ENCODE peak calls at places on chromosomes 5 and 9, in six cellular contexts. One of them, this sample, is unnamed.

GRCh38 chr9:122949696-122950095 is 8.9 kb downstream of the RABGAP1 start:
- DNase-seq in GM23338: peak
- DNase-seq in mucosa of descending colon: no peak
- DNase-seq in GM12865: no peak
- DNase-seq in A549: no peak
- DNase-seq in mammary epithelial cell: no peak
- DNase-seq in this sample: no peak

GRCh38 chr5:113047733-113048652 is 71.4 kb downstream of the DCP2 start:
- DNase-seq in GM23338: no peak
- DNase-seq in mucosa of descending colon: no peak
- DNase-seq in mammary epithelial cell: no peak
- DNase-seq in A549: no peak
- DNase-seq in GM12865: peak
- DNase-seq in this sample: no peak

GRCh38 chr5:158987231-158987630 is 112.5 kb downstream of the EBF1 start:
- DNase-seq in GM23338: no peak
- DNase-seq in GM12865: no peak
- DNase-seq in mucosa of descending colon: no peak
- DNase-seq in A549: no peak
- DNase-seq in mammary epithelial cell: no peak
- DNase-seq in this sample: no peak

GRCh38 chr9:127455299-127455992 is 4.1 kb downstream of the LRSAM1 start:
- DNase-seq in mucosa of descending colon: peak
- DNase-seq in GM23338: no peak
- DNase-seq in A549: peak
- DNase-seq in GM12865: peak
- DNase-seq in mammary epithelial cell: peak
- DNase-seq in this sample: no peak

GRCh38 chr9:94554439-94555331 is at the start of gene PCAT7:
- DNase-seq in mammary epithelial cell: no peak
- DNase-seq in mucosa of descending colon: peak
- DNase-seq in GM23338: peak
- DNase-seq in A549: peak
- DNase-seq in GM12865: peak
- DNase-seq in this sample: peak

GRCh38 chr5:137619191-137619870 is 116.6 kb downstream of the KLHL3 start:
- DNase-seq in GM23338: no peak
- DNase-seq in GM12865: no peak
- DNase-seq in A549: no peak
- DNase-seq in mammary epithelial cell: peak
- DNase-seq in mucosa of descending colon: no peak
- DNase-seq in this sample: peak

GRCh38 chr9:136488247-136489214 is 5.7 kb upstream of the SEC16A start:
- DNase-seq in mucosa of descending colon: peak
- DNase-seq in mammary epithelial cell: peak
- DNase-seq in GM12865: peak
- DNase-seq in A549: peak
- DNase-seq in GM23338: peak
- DNase-seq in this sample: no peak

GRCh38 chr5:135489466-135490244 is 37.5 kb upstream of the TIFAB start:
- DNase-seq in mucosa of descending colon: no peak
- DNase-seq in GM12865: no peak
- DNase-seq in A549: no peak
- DNase-seq in GM23338: peak
- DNase-seq in mammary epithelial cell: no peak
- DNase-seq in this sample: no peak

GRCh38 chr5:17056056-17056690 is 120.1 kb upstream of the MYO10 start:
- DNase-seq in A549: peak
- DNase-seq in GM23338: peak
- DNase-seq in mucosa of descending colon: no peak
- DNase-seq in mammary epithelial cell: no peak
- DNase-seq in GM12865: no peak
- DNase-seq in this sample: no peak

GRCh38 chr5:73322453-73323076 is 126.0 kb downstream of the FOXD1 start:
- DNase-seq in mucosa of descending colon: no peak
- DNase-seq in A549: no peak
- DNase-seq in GM23338: no peak
- DNase-seq in GM12865: no peak
- DNase-seq in mammary epithelial cell: no peak
- DNase-seq in this sample: no peak

GRCh38 chr9:89375181-89375760 is 57.0 kb downstream of the SECISBP2 start:
- DNase-seq in GM23338: no peak
- DNase-seq in A549: no peak
- DNase-seq in mucosa of descending colon: no peak
- DNase-seq in mammary epithelial cell: no peak
- DNase-seq in GM12865: peak
- DNase-seq in this sample: no peak

GRCh38 chr9:136242908-136243525 is 2.6 kb downstream of the QSOX2 start:
- DNase-seq in GM23338: peak
- DNase-seq in A549: peak
- DNase-seq in mammary epithelial cell: no peak
- DNase-seq in mucosa of descending colon: no peak
- DNase-seq in GM12865: peak
- DNase-seq in this sample: no peak

GRCh38 chr5:81855576-81855975 is 104.7 kb upstream of the SSBP2 start:
- DNase-seq in GM23338: no peak
- DNase-seq in mammary epithelial cell: peak
- DNase-seq in A549: no peak
- DNase-seq in mucosa of descending colon: no peak
- DNase-seq in GM12865: no peak
- DNase-seq in this sample: no peak

GRCh38 chr5:81854915-81855314 is 104.0 kb upstream of the SSBP2 start:
- DNase-seq in GM12865: no peak
- DNase-seq in A549: no peak
- DNase-seq in mucosa of descending colon: no peak
- DNase-seq in mammary epithelial cell: no peak
- DNase-seq in GM23338: no peak
- DNase-seq in this sample: no peak

GRCh38 chr5:81853005-81853357 is 102.1 kb upstream of the SSBP2 start:
- DNase-seq in GM23338: no peak
- DNase-seq in A549: no peak
- DNase-seq in mucosa of descending colon: peak
- DNase-seq in GM12865: no peak
- DNase-seq in mammary epithelial cell: no peak
- DNase-seq in this sample: no peak

GRCh38 chr5:81852277-81853004 is 101.5 kb upstream of the SSBP2 start:
- DNase-seq in A549: peak
- DNase-seq in mucosa of descending colon: peak
- DNase-seq in mammary epithelial cell: no peak
- DNase-seq in GM23338: peak
- DNase-seq in GM12865: peak
- DNase-seq in this sample: peak

DNA sequence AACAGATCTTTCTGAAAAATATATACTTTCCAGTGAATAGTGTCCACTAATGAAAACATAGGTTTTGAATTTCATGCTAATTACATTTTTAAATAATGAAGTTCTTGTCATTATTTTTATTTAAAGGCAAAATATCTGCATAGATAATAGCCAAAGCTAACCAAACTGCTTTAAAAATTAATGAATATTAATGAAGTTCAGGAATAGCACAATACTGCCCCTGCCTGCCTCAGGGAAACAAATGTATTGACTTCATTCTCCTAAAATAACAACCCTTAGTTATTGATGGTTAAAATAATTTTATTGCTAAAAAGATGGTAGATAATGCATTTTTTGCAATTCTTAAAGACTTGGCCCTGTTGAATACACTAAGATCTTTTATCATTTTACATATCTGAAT is 103.6 kb upstream of the SSBP2 start:
- DNase-seq in mammary epithelial cell: no peak
- DNase-seq in mucosa of descending colon: no peak
- DNase-seq in A549: no peak
- DNase-seq in GM23338: no peak
- DNase-seq in GM12865: no peak
- DNase-seq in this sample: no peak
- TF ChIP-seq CTCF in mammary epithelial cell: peak
- TF ChIP-seq CTCF in mucosa of descending colon: no peak
- TF ChIP-seq CTCF in A549: peak
- TF ChIP-seq CTCF in GM23338: no peak
- TF ChIP-seq CTCF in GM12865: no peak
- TF ChIP-seq CTCF in this sample: peak

DNA sequence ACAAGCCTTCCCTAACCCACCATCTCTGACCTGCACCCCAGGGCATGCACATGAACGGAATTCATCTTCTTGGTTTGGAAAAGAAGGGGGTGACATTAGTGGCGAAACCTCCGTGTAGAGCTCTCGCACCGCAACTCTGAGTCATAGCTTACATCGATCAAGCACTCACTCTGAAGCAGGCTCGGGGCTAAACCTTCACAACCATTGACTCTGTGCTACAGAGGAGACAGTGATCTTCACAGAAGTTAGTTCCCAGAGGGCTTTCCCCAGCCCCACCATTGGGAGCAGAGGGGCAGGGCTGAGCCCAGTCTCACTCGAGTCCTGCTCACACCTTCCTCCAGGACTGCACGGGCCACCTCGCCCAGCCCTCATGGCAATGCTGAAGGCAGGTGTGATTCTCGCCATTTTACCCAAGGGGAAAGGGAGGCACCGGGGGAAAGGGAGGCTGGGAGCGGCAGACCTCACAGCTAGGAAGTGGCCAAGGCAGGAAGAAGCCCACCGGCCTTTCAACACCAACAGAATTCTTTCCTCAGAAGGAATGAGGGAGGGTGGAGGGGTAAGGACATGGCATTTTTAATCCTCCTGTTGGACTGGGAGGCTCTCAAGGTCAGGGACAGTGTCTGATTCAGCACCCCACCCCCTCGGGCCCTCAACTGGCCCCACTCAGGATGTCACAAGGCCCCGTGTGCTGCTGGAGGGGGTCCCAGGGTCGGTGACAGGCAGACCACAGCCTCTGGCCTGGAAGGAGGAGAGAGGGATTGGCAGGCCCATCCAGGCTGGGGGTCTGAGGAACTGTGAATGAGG is 25.9 kb upstream of the IL17B start:
- DNase-seq in mucosa of descending colon: no peak
- DNase-seq in GM23338: no peak
- DNase-seq in GM12865: no peak
- DNase-seq in mammary epithelial cell: peak
- DNase-seq in A549: peak
- DNase-seq in this sample: peak
- H3K4me3 ChIP-seq in mucosa of descending colon: no peak
- H3K4me3 ChIP-seq in GM23338: no peak
- H3K4me3 ChIP-seq in GM12865: no peak
- H3K4me3 ChIP-seq in mammary epithelial cell: no peak
- H3K4me3 ChIP-seq in A549: no peak
- H3K4me3 ChIP-seq in this sample: peak

DNA sequence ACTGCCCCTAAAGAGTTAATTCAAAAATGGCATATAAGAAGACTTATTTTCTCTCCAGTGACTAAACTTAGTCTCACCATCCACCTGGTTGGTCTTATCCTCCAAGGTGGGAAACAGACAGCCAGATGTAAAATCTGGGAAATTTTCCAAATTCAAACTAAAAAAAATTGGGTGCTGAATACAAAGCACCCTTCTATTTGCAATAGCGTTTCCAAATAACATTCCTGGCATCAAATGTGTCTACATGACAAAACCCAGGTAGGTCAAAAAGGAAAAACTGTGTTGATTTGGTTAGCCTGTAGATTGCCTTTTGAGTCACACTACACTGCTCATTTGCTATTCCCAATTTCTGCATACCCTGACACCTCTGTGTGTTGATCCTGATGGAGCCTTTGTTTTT is 252.2 kb downstream of the NR2F1-AS1 start:
- DNase-seq in GM23338: no peak
- DNase-seq in A549: no peak
- DNase-seq in GM12865: no peak
- DNase-seq in mucosa of descending colon: no peak
- DNase-seq in mammary epithelial cell: peak
- DNase-seq in this sample: no peak
- TF ChIP-seq CTCF in GM23338: no peak
- TF ChIP-seq CTCF in A549: no peak
- TF ChIP-seq CTCF in GM12865: no peak
- TF ChIP-seq CTCF in mucosa of descending colon: no peak
- TF ChIP-seq CTCF in mammary epithelial cell: no peak
- TF ChIP-seq CTCF in this sample: no peak

GRCh38 chr5:127290946-127291763 is 559 bp downstream of the MEGF10 start:
- DNase-seq in GM12865: no peak
- DNase-seq in GM23338: peak
- DNase-seq in mammary epithelial cell: peak
- DNase-seq in mucosa of descending colon: peak
- DNase-seq in A549: no peak
- DNase-seq in this sample: no peak
- H3K4me3 ChIP-seq in GM12865: no peak
- H3K4me3 ChIP-seq in GM23338: peak
- H3K4me3 ChIP-seq in mammary epithelial cell: no peak
- H3K4me3 ChIP-seq in mucosa of descending colon: no peak
- H3K4me3 ChIP-seq in A549: peak
- H3K4me3 ChIP-seq in this sample: peak

GRCh38 chr5:52787600-52788504 is at the start of the genes ITGA1 and PELO:
- DNase-seq in GM23338: peak
- DNase-seq in mucosa of descending colon: peak
- DNase-seq in mammary epithelial cell: peak
- DNase-seq in A549: peak
- DNase-seq in GM12865: peak
- DNase-seq in this sample: peak
- TF ChIP-seq CTCF in GM23338: peak
- TF ChIP-seq CTCF in mucosa of descending colon: no peak
- TF ChIP-seq CTCF in mammary epithelial cell: peak
- TF ChIP-seq CTCF in A549: peak
- TF ChIP-seq CTCF in GM12865: peak
- TF ChIP-seq CTCF in this sample: peak

DNA sequence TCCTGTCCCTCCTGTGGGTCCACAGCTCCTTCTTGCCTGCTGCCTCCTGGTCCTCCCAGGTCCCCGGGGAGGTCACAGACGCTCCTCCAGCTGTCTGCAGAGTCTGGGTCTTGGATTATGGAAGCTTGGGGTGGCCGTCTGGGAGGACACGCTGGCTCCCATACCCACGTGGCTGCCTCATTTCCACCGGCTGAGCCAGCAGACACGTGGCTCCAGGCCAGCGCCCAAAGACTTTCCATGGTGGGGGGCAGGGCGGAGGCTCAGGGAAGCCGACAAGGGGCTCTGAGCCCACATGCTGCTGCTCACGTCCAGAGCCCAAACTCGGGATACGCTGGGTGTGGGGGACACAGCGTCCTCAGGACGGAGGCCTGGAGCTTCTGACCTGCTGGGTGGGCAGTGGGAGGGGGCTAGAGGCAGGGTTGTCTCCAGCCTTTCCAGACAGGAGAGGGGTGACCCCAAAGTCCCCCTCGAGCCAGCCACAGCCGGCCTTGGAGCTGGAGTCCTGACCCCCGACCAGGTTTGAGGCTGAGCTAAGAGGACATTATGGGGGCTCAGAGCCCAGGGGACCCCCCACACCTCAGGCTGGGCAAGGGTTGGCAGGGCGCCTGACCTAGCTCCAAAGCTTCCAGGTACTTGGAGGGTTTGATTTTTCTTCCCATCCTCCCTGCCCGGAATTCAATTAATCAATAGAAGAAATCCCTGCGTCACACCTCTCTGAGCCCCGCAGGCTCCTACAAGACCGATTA is 24.2 kb upstream of the RNU6ATAC start:
- DNase-seq in mammary epithelial cell: no peak
- DNase-seq in A549: no peak
- DNase-seq in GM12865: no peak
- DNase-seq in GM23338: no peak
- DNase-seq in mucosa of descending colon: peak
- DNase-seq in this sample: peak
- H3K4me3 ChIP-seq in mammary epithelial cell: no peak
- H3K4me3 ChIP-seq in A549: no peak
- H3K4me3 ChIP-seq in GM12865: no peak
- H3K4me3 ChIP-seq in GM23338: no peak
- H3K4me3 ChIP-seq in mucosa of descending colon: no peak
- H3K4me3 ChIP-seq in this sample: no peak